ENCODE peak calls at places on chromosomes 7 and 10, in seven cellular contexts. X is tibial artery, L is psoas muscle, K is lower lobe of right lung, T is A673, R is thoracic aorta, E is right lobe of liver. O is an unnamed sample. For H3K36me3, the result is how much of the 10 kb centered on the place peaks cover.

GRCh38 chr7:129739427-129739826 is 127.9 kb downstream of the NRF1 start:
- DNase-seq in X (no peak), T (peak), L (peak), K (no peak), R (no peak), E (no peak), O (no peak)

GRCh38 chr10:59134302-59134701 is 42.1 kb upstream of the PHYHIPL start:
- DNase-seq in T (no peak), X (no peak), R (no peak), L (no peak), K (no peak), E (no peak), O (no peak)

GRCh38 chr10:110353244-110354119 is 48.8 kb upstream of the SMNDC1 start:
- DNase-seq in K (no peak), X (no peak), L (no peak), T (peak), E (no peak), R (no peak), O (no peak)

GRCh38 chr10:16809074-16809718 is 8.0 kb downstream of the RSU1 start:
- DNase-seq in L (no peak), X (no peak), T (peak), K (no peak), E (no peak), R (no peak), O (no peak)

GRCh38 chr7:148501707-148502139 is 88.8 kb upstream of the C7orf33 start:
- DNase-seq in T (peak), E (no peak), R (no peak), K (no peak), L (no peak), X (no peak), O (no peak)

GRCh38 chr7:26103541-26104070 is 48.4 kb upstream of the NFE2L3 start:
- DNase-seq in T (no peak), E (no peak), K (no peak), R (no peak), L (no peak), X (no peak), O (no peak)

GRCh38 chr10:13669182-13669860 is 82.6 kb downstream of the PRPF18 start:
- DNase-seq in T (no peak), X (no peak), K (no peak), E (no peak), L (no peak), R (no peak), O (no peak)

GRCh38 chr7:151539055-151539714 is 19.5 kb upstream of the RHEB start:
- DNase-seq in X (no peak), L (no peak), K (no peak), E (peak), R (no peak), T (no peak), O (peak)

GRCh38 chr10:78726171-78726570 is 342.6 kb upstream of the ZMIZ1 start:
- DNase-seq in L (no peak), R (no peak), X (no peak), E (no peak), T (no peak), K (no peak), O (no peak)

GRCh38 chr7:98956937-98957336 is 78.6 kb downstream of the TRRAP start:
- DNase-seq in T (no peak), K (no peak), X (no peak), L (no peak), R (no peak), E (no peak), O (no peak)

GRCh38 chr7:98955992-98956391 is 77.7 kb downstream of the TRRAP start:
- DNase-seq in X (no peak), E (no peak), L (no peak), T (no peak), K (no peak), R (no peak), O (no peak)

GRCh38 chr7:98956469-98956868 is 78.1 kb downstream of the TRRAP start:
- DNase-seq in X (no peak), T (no peak), R (no peak), E (no peak), K (no peak), L (no peak), O (no peak)

GRCh38 chr7:98957766-98958165 is 79.4 kb downstream of the TRRAP start:
- DNase-seq in T (no peak), E (no peak), K (no peak), X (no peak), R (no peak), L (no peak), O (no peak)

GRCh38 chr7:98958968-98959367 is 80.6 kb downstream of the TRRAP start:
- DNase-seq in K (no peak), R (no peak), E (no peak), X (no peak), T (no peak), L (no peak), O (no peak)
- H3K36me3 ChIP-seq in K (half or more), R (half or more), E (half or more), X (half or more), T (half or more), L (under half), O (under half)

DNA sequence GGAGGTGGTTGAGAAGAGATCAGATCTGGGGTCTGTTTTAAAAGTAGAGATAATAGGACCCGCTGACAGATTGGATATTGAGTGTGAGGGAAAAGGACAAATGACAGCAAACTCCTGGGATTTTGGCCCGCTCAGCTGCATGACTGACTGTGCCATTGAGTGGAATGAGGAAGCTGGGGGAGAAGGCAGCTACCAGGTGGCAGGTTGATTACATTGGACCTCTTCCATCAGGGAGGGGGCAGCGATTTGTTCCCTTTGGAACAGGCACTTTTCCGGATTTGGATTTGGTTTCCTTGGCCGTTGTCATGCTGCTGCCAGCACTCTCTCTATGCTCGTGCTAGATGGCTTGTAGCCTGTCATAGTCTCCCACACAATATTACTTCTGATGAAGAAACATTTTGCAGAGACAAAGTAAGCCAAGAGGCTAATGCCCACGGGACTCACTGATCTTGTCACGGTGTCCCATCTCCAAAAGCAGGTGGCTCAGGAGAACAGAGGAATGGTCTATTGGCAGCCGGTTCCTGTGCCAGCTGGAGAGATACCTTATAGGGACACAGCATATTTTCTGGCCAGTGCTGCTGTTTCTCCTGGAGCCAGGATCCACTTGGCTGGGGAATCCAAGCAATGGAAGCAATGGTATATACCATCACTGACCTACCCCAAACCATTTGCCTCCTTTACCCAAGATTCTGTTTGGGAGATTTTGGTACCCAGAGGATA is 69.1 kb upstream of the WAC start:
- DNase-seq in L (no peak), R (no peak), E (no peak), X (no peak), T (no peak), K (peak), O (no peak)
- TF ChIP-seq CTCF in L (no peak), R (no peak), E (no peak), X (no peak), T (no peak), K (no peak), O (no peak)

GRCh38 chr7:98194186-98194585 is 17.1 kb upstream of the BHLHA15 start:
- DNase-seq in L (peak), R (no peak), T (no peak), X (no peak), K (no peak), E (no peak), O (no peak)

GRCh38 chr7:98189559-98189958 is 21.7 kb upstream of the BHLHA15 start:
- DNase-seq in E (no peak), K (no peak), X (no peak), T (no peak), L (no peak), R (no peak), O (no peak)

GRCh38 chr7:98193474-98194180 is 17.6 kb upstream of the BHLHA15 start:
- DNase-seq in L (no peak), X (no peak), K (no peak), R (no peak), T (no peak), E (no peak), O (no peak)

GRCh38 chr7:98192781-98193457 is 18.3 kb upstream of the BHLHA15 start:
- DNase-seq in X (no peak), R (no peak), K (no peak), L (no peak), T (no peak), E (no peak), O (no peak)

GRCh38 chr7:98191668-98192431 is 19.4 kb upstream of the BHLHA15 start:
- DNase-seq in X (no peak), T (no peak), L (no peak), R (no peak), K (no peak), E (no peak), O (no peak)
- H3K36me3 ChIP-seq in X (half or more), T (under half), L (under half), R (under half), K (half or more), E (under half), O (under half)

DNA sequence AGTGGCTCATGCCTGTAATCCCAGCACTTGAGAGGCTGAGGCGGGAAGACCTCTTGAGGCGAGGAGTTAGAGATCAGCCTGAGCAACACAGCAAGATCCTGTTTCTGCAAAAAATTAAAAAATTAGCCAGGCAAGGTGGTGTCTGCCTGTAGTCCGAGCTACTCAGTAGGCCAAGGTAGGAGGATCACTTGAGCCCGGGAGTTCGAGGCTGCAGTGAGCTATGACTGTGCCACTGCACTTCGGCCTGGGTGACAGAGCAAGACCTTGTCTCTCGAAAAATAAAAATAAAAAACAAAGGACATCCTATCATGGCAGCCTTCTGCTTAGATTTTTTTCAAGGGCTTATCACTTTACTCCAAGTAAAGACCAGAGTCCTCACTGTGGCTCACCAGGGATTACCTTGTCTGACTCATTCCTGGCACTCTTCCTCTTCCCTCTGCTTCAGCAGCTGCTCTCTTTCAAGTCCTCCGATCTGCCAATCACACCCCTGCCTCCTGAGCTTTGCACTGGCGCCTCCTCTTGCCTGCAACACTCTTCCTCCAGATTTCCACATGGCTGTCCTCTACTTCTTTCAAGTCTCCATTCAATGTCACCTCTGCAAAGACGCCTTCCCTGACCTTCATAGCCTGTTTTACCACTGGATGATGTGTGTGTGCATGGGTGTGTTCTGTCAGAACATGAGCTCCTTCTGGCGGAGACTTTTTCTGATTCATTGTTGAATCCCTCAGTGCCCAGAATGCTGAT is 7.7 kb downstream of the PRTFDC1 start:
- DNase-seq in E (no peak), X (no peak), R (no peak), L (no peak), T (peak), K (no peak), O (no peak)
- TF ChIP-seq CTCF in E (no peak), X (no peak), R (no peak), L (no peak), T (no peak), K (no peak), O (no peak)